ENCODE peak calls at places on chromosomes 4 and X, in four cellular contexts. One of them, this sample, is unnamed.

GRCh38 chr4:138897818-138898226 is 117.8 kb upstream of the NOCT start:
- DNase-seq in GM23248: peak
- DNase-seq in stimulated activated naive CD4-positive, alpha-beta T cell: no peak
- DNase-seq in naive thymus-derived CD8-positive, alpha-beta T cell: no peak
- DNase-seq in this sample: no peak

GRCh38 chr4:8352368-8353157 is 83.0 kb downstream of the HTRA3 start:
- DNase-seq in GM23248: no peak
- DNase-seq in naive thymus-derived CD8-positive, alpha-beta T cell: no peak
- DNase-seq in stimulated activated naive CD4-positive, alpha-beta T cell: no peak
- DNase-seq in this sample: peak

GRCh38 chr4:75327804-75328512 is 186.2 kb downstream of the RCHY1 start:
- DNase-seq in GM23248: no peak
- DNase-seq in naive thymus-derived CD8-positive, alpha-beta T cell: no peak
- DNase-seq in stimulated activated naive CD4-positive, alpha-beta T cell: no peak
- DNase-seq in this sample: no peak

GRCh38 chrX:72057844-72058243 is 73.9 kb downstream of the RTL5 start:
- DNase-seq in naive thymus-derived CD8-positive, alpha-beta T cell: no peak
- DNase-seq in stimulated activated naive CD4-positive, alpha-beta T cell: no peak
- DNase-seq in GM23248: no peak
- DNase-seq in this sample: no peak

GRCh38 chrX:73992019-73992418 is 312.0 kb upstream of the ZCCHC13 start:
- DNase-seq in stimulated activated naive CD4-positive, alpha-beta T cell: no peak
- DNase-seq in naive thymus-derived CD8-positive, alpha-beta T cell: no peak
- DNase-seq in GM23248: no peak
- DNase-seq in this sample: no peak

GRCh38 chrX:153861147-153861546 is 24.8 kb downstream of the L1CAM start:
- DNase-seq in GM23248: no peak
- DNase-seq in naive thymus-derived CD8-positive, alpha-beta T cell: no peak
- DNase-seq in stimulated activated naive CD4-positive, alpha-beta T cell: no peak
- DNase-seq in this sample: no peak

GRCh38 chr4:1766336-1767057 is 26.6 kb upstream of the FGFR3 start:
- DNase-seq in stimulated activated naive CD4-positive, alpha-beta T cell: no peak
- DNase-seq in naive thymus-derived CD8-positive, alpha-beta T cell: no peak
- DNase-seq in GM23248: no peak
- DNase-seq in this sample: peak

GRCh38 chrX:50691820-50692219 is 122.2 kb downstream of the SHROOM4 start:
- DNase-seq in stimulated activated naive CD4-positive, alpha-beta T cell: no peak
- DNase-seq in GM23248: peak
- DNase-seq in naive thymus-derived CD8-positive, alpha-beta T cell: no peak
- DNase-seq in this sample: peak

GRCh38 chr4:23706972-23707676 is 182.7 kb downstream of the PPARGC1A start:
- DNase-seq in naive thymus-derived CD8-positive, alpha-beta T cell: no peak
- DNase-seq in GM23248: no peak
- DNase-seq in stimulated activated naive CD4-positive, alpha-beta T cell: no peak
- DNase-seq in this sample: no peak

This sample was measured in H9.